ENCODE peak calls at places on chromosomes 3 and 15, in ten cellular contexts. X is brain pericyte; F is upper lobe of left lung; U is AG08396; N is NCI-H345; V is H9; C is Peyer's patch; D is cardiac muscle cell; G is brain microvascular endothelial cell; I is activated CD4-positive, alpha-beta T cell treated with anti-CD3 and anti-CD28 coated beads, Interleukin-2, amount 50 U/mL, for 1 hour. M is an unnamed sample.

GRCh38 chr3:144129536-144130214 is 158.1 kb downstream of the DIPK2A start:
- DNase-seq in U (no peak), C (no peak), V (no peak), G (no peak), N (no peak), F (no peak), I (no peak), X (no peak), D (no peak), M (no peak)

GRCh38 chr15:77074350-77074749 is 3.4 kb upstream of the TSPAN3 start:
- DNase-seq in N (no peak), F (no peak), V (no peak), I (no peak), C (no peak), G (no peak), X (no peak), U (no peak), D (no peak), M (no peak)

GRCh38 chr15:43879386-43880355 is 52.9 kb downstream of the WDR76 start:
- DNase-seq in F (no peak), I (no peak), G (no peak), N (no peak), U (no peak), X (no peak), V (no peak), C (no peak), D (peak; percentile 88), M (no peak)

GRCh38 chr3:178562143-178562868 is 26.1 kb downstream of the KCNMB2 start:
- DNase-seq in U (no peak), D (no peak), G (peak; percentile 8), N (no peak), C (no peak), I (no peak), V (no peak), F (no peak), X (no peak), M (no peak)

GRCh38 chr3:196009456-196009855 is 72.4 kb downstream of the TFRC start:
- DNase-seq in I (no peak), C (no peak), F (no peak), U (no peak), G (no peak), V (no peak), N (no peak), D (no peak), X (no peak), M (no peak)

GRCh38 chr3:147415819-147416218 is 6.7 kb downstream of the ZIC1 start:
- DNase-seq in N (no peak), X (no peak), D (no peak), U (peak; percentile 5), V (no peak), G (peak; percentile 24), F (no peak), C (no peak), I (no peak), M (no peak)

GRCh38 chr15:85311647-85312046 is 68.8 kb upstream of the AKAP13 start:
- DNase-seq in V (no peak), C (no peak), I (no peak), U (no peak), F (no peak), G (no peak), X (no peak), N (no peak), D (no peak), M (no peak)

GRCh38 chr3:140545756-140546155 is 132.1 kb upstream of the TRIM42 start:
- DNase-seq in D (no peak), F (no peak), X (no peak), I (no peak), U (no peak), N (peak; percentile 7), V (no peak), G (no peak), C (no peak), M (no peak)

GRCh38 chr3:53286727-53287412 is 31.0 kb upstream of the TKT start:
- DNase-seq in V (peak; percentile 73), G (peak; percentile 53), C (no peak), F (no peak), N (no peak), U (peak; percentile 27), I (no peak), X (no peak), D (no peak), M (no peak)

GRCh38 chr3:73046195-73046594 is 15.3 kb upstream of the EBLN2 start:
- DNase-seq in D (no peak), N (no peak), U (no peak), X (no peak), C (no peak), G (no peak), F (no peak), V (no peak), I (no peak), M (no peak)

GRCh38 chr3:32662638-32663037 is 22.4 kb upstream of the CNOT10 start:
- DNase-seq in U (no peak), C (no peak), F (no peak), X (no peak), I (no peak), D (no peak), G (no peak), N (no peak), V (no peak), M (no peak)

GRCh38 chr3:65083240-65083639 is 395.4 kb upstream of the ADAMTS9 start:
- DNase-seq in X (no peak), F (no peak), G (no peak), D (no peak), U (no peak), C (no peak), I (no peak), V (no peak), N (no peak), M (no peak)

GRCh38 chr3:144312702-144313101 is 341.1 kb downstream of the DIPK2A start:
- DNase-seq in G (no peak), D (no peak), V (no peak), I (no peak), N (no peak), F (no peak), X (no peak), C (no peak), U (no peak), M (no peak)

GRCh38 chr15:98281130-98281529 is 320.6 kb downstream of the ARRDC4 start:
- DNase-seq in F (no peak), X (no peak), V (no peak), N (no peak), D (no peak), U (no peak), I (no peak), C (no peak), G (no peak), M (no peak)

GRCh38 chr3:32591960-32592462 is 21.4 kb upstream of the DYNC1LI1 start:
- DNase-seq in C (no peak), V (no peak), U (no peak), G (no peak), D (peak; percentile 15), X (no peak), F (no peak), N (peak; percentile 14), I (no peak), M (no peak)

GRCh38 chr15:59438891-59439290 is 905 bp downstream of the FAM81A start:
- DNase-seq in C (no peak), X (no peak), N (no peak), V (no peak), U (no peak), I (no peak), F (peak; percentile 52), D (no peak), G (no peak), M (no peak)

GRCh38 chr15:58985443-58985842 is 2.0 kb upstream of the RNF111 start:
- DNase-seq in F (no peak), U (no peak), D (no peak), C (no peak), N (no peak), I (no peak), V (peak; percentile 45), X (no peak), G (no peak), M (no peak)

GRCh38 chr3:122184591-122184929 is 1.1 kb downstream of the CASR start:
- DNase-seq in N (no peak), X (no peak), C (no peak), D (no peak), V (no peak), I (no peak), U (no peak), G (no peak), F (no peak), M (no peak)

GRCh38 chr3:128060473-128061381 is 8.5 kb downstream of the SEC61A1 start:
- DNase-seq in I (no peak), C (no peak), D (no peak), N (no peak), G (peak; percentile 94), V (no peak), U (peak; percentile 83), F (no peak), X (no peak), M (no peak)

GRCh38 chr3:12025584-12025983 is 21.4 kb downstream of the SYN2 start:
- DNase-seq in F (no peak), X (no peak), N (no peak), V (no peak), I (no peak), C (no peak), U (no peak), D (no peak), G (no peak), M (no peak)

GRCh38 chr15:99361541-99362185 is 110.4 kb downstream of the LRRC28 start:
- DNase-seq in G (peak; percentile 14), C (no peak), V (no peak), U (no peak), D (peak; percentile 20), N (no peak), X (no peak), F (no peak), I (no peak), M (no peak)

GRCh38 chr3:134426660-134427181 is 52.5 kb upstream of the AMOTL2 start:
- DNase-seq in G (peak; percentile 79), U (peak; percentile 43), C (no peak), D (no peak), X (peak; percentile 65), I (no peak), N (no peak), V (no peak), F (no peak), M (no peak)

GRCh38 chr3:57737840-57738239 is 18.3 kb upstream of the SLMAP start:
- DNase-seq in I (no peak), G (no peak), U (no peak), F (no peak), V (no peak), X (no peak), C (no peak), N (no peak), D (no peak), M (no peak)

GRCh38 chr15:27490867-27491595 is 520.0 kb downstream of the GABRG3 start:
- DNase-seq in N (no peak), D (no peak), V (no peak), F (peak; percentile 10), U (no peak), G (no peak), C (no peak), X (no peak), I (no peak), M (no peak)

GRCh38 chr15:64246364-64247189 is 83.8 kb upstream of the PPIB start:
- DNase-seq in X (no peak), U (peak; percentile 38), N (peak; percentile 10), V (peak; percentile 46), C (no peak), I (no peak), F (no peak), D (no peak), G (peak; percentile 93), M (no peak)

M was measured in neural crest cell.